ENCODE peak calls at places on chromosomes 4 and X, in eight cellular contexts. One of them, this sample, is unnamed.
A peak's percentile ranks its signal among the peaks of the same experiment; 100 is the strongest.

GRCh38 chrX:23668335-23668734 is 1.0 kb downstream of the PRDX4 start:
- DNase-seq in GM20000: no peak
- DNase-seq in transverse colon: no peak
- DNase-seq in BE2C: no peak
- DNase-seq in astrocyte of the cerebellum: no peak
- DNase-seq in left ventricle myocardium inferior: no peak
- DNase-seq in hepatocyte: no peak
- DNase-seq in epithelial cell of proximal tubule: no peak
- DNase-seq in this sample: no peak

GRCh38 chrX:130047416-130047815 is 62.9 kb downstream of the ELF4 start:
- DNase-seq in GM20000: no peak
- DNase-seq in transverse colon: no peak
- DNase-seq in BE2C: no peak
- DNase-seq in astrocyte of the cerebellum: no peak
- DNase-seq in left ventricle myocardium inferior: no peak
- DNase-seq in hepatocyte: no peak
- DNase-seq in epithelial cell of proximal tubule: no peak
- DNase-seq in this sample: no peak

GRCh38 chr4:41282362-41282761 is 25.6 kb downstream of the UCHL1 start:
- DNase-seq in GM20000: no peak
- DNase-seq in transverse colon: no peak
- DNase-seq in BE2C: no peak
- DNase-seq in astrocyte of the cerebellum: no peak
- DNase-seq in left ventricle myocardium inferior: no peak
- DNase-seq in hepatocyte: no peak
- DNase-seq in epithelial cell of proximal tubule: no peak
- DNase-seq in this sample: no peak

GRCh38 chr4:174420317-174420716 is 102.0 kb downstream of the HPGD start:
- DNase-seq in GM20000: no peak
- DNase-seq in transverse colon: no peak
- DNase-seq in BE2C: no peak
- DNase-seq in astrocyte of the cerebellum: no peak
- DNase-seq in left ventricle myocardium inferior: no peak
- DNase-seq in hepatocyte: no peak
- DNase-seq in epithelial cell of proximal tubule: no peak
- DNase-seq in this sample: no peak

GRCh38 chrX:25004040-25004439 is 11.7 kb downstream of the ARX start:
- DNase-seq in GM20000: no peak
- DNase-seq in transverse colon: no peak
- DNase-seq in BE2C: no peak
- DNase-seq in astrocyte of the cerebellum: no peak
- DNase-seq in left ventricle myocardium inferior: no peak
- DNase-seq in hepatocyte: no peak
- DNase-seq in epithelial cell of proximal tubule: no peak
- DNase-seq in this sample: no peak

GRCh38 chr4:71275004-71275403 is 63.8 kb upstream of the SLC4A4 start:
- DNase-seq in GM20000: no peak
- DNase-seq in transverse colon: no peak
- DNase-seq in BE2C: no peak
- DNase-seq in astrocyte of the cerebellum: no peak
- DNase-seq in left ventricle myocardium inferior: no peak
- DNase-seq in hepatocyte: no peak
- DNase-seq in epithelial cell of proximal tubule: no peak
- DNase-seq in this sample: no peak

GRCh38 chrX:82370978-82371646 is 1137.0 kb upstream of the POU3F4 start:
- DNase-seq in GM20000: no peak
- DNase-seq in transverse colon: no peak
- DNase-seq in BE2C: no peak
- DNase-seq in astrocyte of the cerebellum: no peak
- DNase-seq in left ventricle myocardium inferior: no peak
- DNase-seq in hepatocyte: no peak
- DNase-seq in epithelial cell of proximal tubule: no peak
- DNase-seq in this sample: no peak

GRCh38 chr4:76199664-76200211 is 13.9 kb downstream of the SCARB2 start:
- DNase-seq in GM20000: peak; percentile 59
- DNase-seq in transverse colon: peak; percentile 81
- DNase-seq in BE2C: peak; percentile 36
- DNase-seq in astrocyte of the cerebellum: no peak
- DNase-seq in left ventricle myocardium inferior: peak; percentile 29
- DNase-seq in hepatocyte: no peak
- DNase-seq in epithelial cell of proximal tubule: no peak
- DNase-seq in this sample: peak; percentile 34

GRCh38 chr4:48970471-48970921 is 15.6 kb upstream of the CWH43 start:
- DNase-seq in GM20000: no peak
- DNase-seq in transverse colon: no peak
- DNase-seq in BE2C: no peak
- DNase-seq in astrocyte of the cerebellum: peak; percentile 53
- DNase-seq in left ventricle myocardium inferior: no peak
- DNase-seq in hepatocyte: no peak
- DNase-seq in epithelial cell of proximal tubule: no peak
- DNase-seq in this sample: no peak

GRCh38 chr4:658681-659667 is 15.1 kb downstream of the ATP5ME start:
- DNase-seq in GM20000: no peak
- DNase-seq in transverse colon: no peak
- DNase-seq in BE2C: no peak
- DNase-seq in astrocyte of the cerebellum: no peak
- DNase-seq in left ventricle myocardium inferior: no peak
- DNase-seq in hepatocyte: no peak
- DNase-seq in epithelial cell of proximal tubule: no peak
- DNase-seq in this sample: no peak

GRCh38 chr4:8534601-8535000 is 45.6 kb upstream of the GPR78 start:
- DNase-seq in GM20000: no peak
- DNase-seq in transverse colon: no peak
- DNase-seq in BE2C: no peak
- DNase-seq in astrocyte of the cerebellum: no peak
- DNase-seq in left ventricle myocardium inferior: no peak
- DNase-seq in hepatocyte: no peak
- DNase-seq in epithelial cell of proximal tubule: no peak
- DNase-seq in this sample: no peak

GRCh38 chr4:182916483-182917181 is 554 bp downstream of the DCTD start:
- DNase-seq in GM20000: peak; percentile 41
- DNase-seq in transverse colon: peak; percentile 72
- DNase-seq in BE2C: peak; percentile 53
- DNase-seq in astrocyte of the cerebellum: no peak
- DNase-seq in left ventricle myocardium inferior: peak; percentile 62
- DNase-seq in hepatocyte: peak; percentile 73
- DNase-seq in epithelial cell of proximal tubule: no peak
- DNase-seq in this sample: no peak

GRCh38 chr4:147160908-147161513 is 215.3 kb upstream of the TTC29 start:
- DNase-seq in GM20000: peak; percentile 76
- DNase-seq in transverse colon: no peak
- DNase-seq in BE2C: peak; percentile 49
- DNase-seq in astrocyte of the cerebellum: peak; percentile 37
- DNase-seq in left ventricle myocardium inferior: no peak
- DNase-seq in hepatocyte: peak; percentile 78
- DNase-seq in epithelial cell of proximal tubule: no peak
- DNase-seq in this sample: peak; percentile 72

GRCh38 chr4:26229974-26230373 is 90.8 kb upstream of the RBPJ start:
- DNase-seq in GM20000: no peak
- DNase-seq in transverse colon: no peak
- DNase-seq in BE2C: no peak
- DNase-seq in astrocyte of the cerebellum: no peak
- DNase-seq in left ventricle myocardium inferior: no peak
- DNase-seq in hepatocyte: no peak
- DNase-seq in epithelial cell of proximal tubule: no peak
- DNase-seq in this sample: no peak

GRCh38 chr4:26033389-26033788 is 119.4 kb downstream of the SMIM20 start:
- DNase-seq in GM20000: no peak
- DNase-seq in transverse colon: no peak
- DNase-seq in BE2C: no peak
- DNase-seq in astrocyte of the cerebellum: no peak
- DNase-seq in left ventricle myocardium inferior: no peak
- DNase-seq in hepatocyte: no peak
- DNase-seq in epithelial cell of proximal tubule: no peak
- DNase-seq in this sample: no peak

GRCh38 chr4:153759407-153760226 is at the start of gene RNF175:
- DNase-seq in GM20000: no peak
- DNase-seq in transverse colon: no peak
- DNase-seq in BE2C: peak; percentile 58
- DNase-seq in astrocyte of the cerebellum: no peak
- DNase-seq in left ventricle myocardium inferior: no peak
- DNase-seq in hepatocyte: peak; percentile 40
- DNase-seq in epithelial cell of proximal tubule: no peak
- DNase-seq in this sample: no peak

GRCh38 chr4:14888790-14889189 is 113.5 kb upstream of the CPEB2 start:
- DNase-seq in GM20000: no peak
- DNase-seq in transverse colon: no peak
- DNase-seq in BE2C: no peak
- DNase-seq in astrocyte of the cerebellum: no peak
- DNase-seq in left ventricle myocardium inferior: no peak
- DNase-seq in hepatocyte: no peak
- DNase-seq in epithelial cell of proximal tubule: peak; percentile 80
- DNase-seq in this sample: no peak

GRCh38 chr4:164748375-164748774 is 5.6 kb upstream of the SMIM31 start:
- DNase-seq in GM20000: peak; percentile 59
- DNase-seq in transverse colon: no peak
- DNase-seq in BE2C: no peak
- DNase-seq in astrocyte of the cerebellum: peak; percentile 18
- DNase-seq in left ventricle myocardium inferior: no peak
- DNase-seq in hepatocyte: peak; percentile 40
- DNase-seq in epithelial cell of proximal tubule: no peak
- DNase-seq in this sample: peak; percentile 50

GRCh38 chr4:113179091-113179490 is 129.6 kb downstream of the ANK2 start:
- DNase-seq in GM20000: no peak
- DNase-seq in transverse colon: no peak
- DNase-seq in BE2C: no peak
- DNase-seq in astrocyte of the cerebellum: no peak
- DNase-seq in left ventricle myocardium inferior: no peak
- DNase-seq in hepatocyte: no peak
- DNase-seq in epithelial cell of proximal tubule: no peak
- DNase-seq in this sample: no peak

DNA sequence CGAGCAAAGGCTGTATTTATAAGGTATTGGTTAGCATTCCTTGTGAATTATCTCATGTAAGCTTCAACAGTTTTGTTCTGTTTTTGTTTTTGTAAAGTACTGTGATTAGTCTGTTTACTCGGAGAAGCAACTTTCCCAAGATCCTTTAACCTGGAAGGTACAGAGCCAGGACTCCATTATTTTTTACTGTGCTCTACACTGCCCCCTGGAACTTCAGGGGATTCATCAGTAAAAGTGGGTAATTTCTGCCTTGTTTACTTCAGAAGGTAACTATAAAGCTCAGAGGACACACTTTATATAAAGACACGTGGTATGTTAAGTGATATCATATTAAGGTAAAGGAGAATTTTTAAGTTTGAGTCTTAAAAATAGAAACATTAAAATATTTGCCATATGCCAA is 124.9 kb downstream of the IQCM start:
- DNase-seq in GM20000: no peak
- DNase-seq in transverse colon: no peak
- DNase-seq in BE2C: no peak
- DNase-seq in astrocyte of the cerebellum: no peak
- DNase-seq in left ventricle myocardium inferior: no peak
- DNase-seq in hepatocyte: no peak
- DNase-seq in epithelial cell of proximal tubule: no peak
- DNase-seq in this sample: no peak
- TF ChIP-seq CTCF in GM20000: no peak
- TF ChIP-seq CTCF in transverse colon: no peak
- TF ChIP-seq CTCF in BE2C: peak; percentile 43
- TF ChIP-seq CTCF in astrocyte of the cerebellum: no peak
- TF ChIP-seq CTCF in left ventricle myocardium inferior: no peak
- TF ChIP-seq CTCF in hepatocyte: no peak
- TF ChIP-seq CTCF in epithelial cell of proximal tubule: peak; percentile 56
- TF ChIP-seq CTCF in this sample: no peak

GRCh38 chr4:3744901-3745300 is 21.3 kb upstream of the ADRA2C start:
- DNase-seq in GM20000: no peak
- DNase-seq in transverse colon: no peak
- DNase-seq in BE2C: no peak
- DNase-seq in astrocyte of the cerebellum: no peak
- DNase-seq in left ventricle myocardium inferior: no peak
- DNase-seq in hepatocyte: no peak
- DNase-seq in epithelial cell of proximal tubule: no peak
- DNase-seq in this sample: no peak

GRCh38 chr4:3745886-3746656 is 20.1 kb upstream of the ADRA2C start:
- DNase-seq in GM20000: no peak
- DNase-seq in transverse colon: no peak
- DNase-seq in BE2C: peak; percentile 46
- DNase-seq in astrocyte of the cerebellum: no peak
- DNase-seq in left ventricle myocardium inferior: no peak
- DNase-seq in hepatocyte: no peak
- DNase-seq in epithelial cell of proximal tubule: no peak
- DNase-seq in this sample: no peak

GRCh38 chr4:3749081-3749480 is 17.1 kb upstream of the ADRA2C start:
- DNase-seq in GM20000: no peak
- DNase-seq in transverse colon: no peak
- DNase-seq in BE2C: no peak
- DNase-seq in astrocyte of the cerebellum: no peak
- DNase-seq in left ventricle myocardium inferior: no peak
- DNase-seq in hepatocyte: no peak
- DNase-seq in epithelial cell of proximal tubule: no peak
- DNase-seq in this sample: no peak

GRCh38 chr4:3746701-3747581 is 19.2 kb upstream of the ADRA2C start:
- DNase-seq in GM20000: no peak
- DNase-seq in transverse colon: no peak
- DNase-seq in BE2C: no peak
- DNase-seq in astrocyte of the cerebellum: no peak
- DNase-seq in left ventricle myocardium inferior: no peak
- DNase-seq in hepatocyte: no peak
- DNase-seq in epithelial cell of proximal tubule: no peak
- DNase-seq in this sample: no peak

DNA sequence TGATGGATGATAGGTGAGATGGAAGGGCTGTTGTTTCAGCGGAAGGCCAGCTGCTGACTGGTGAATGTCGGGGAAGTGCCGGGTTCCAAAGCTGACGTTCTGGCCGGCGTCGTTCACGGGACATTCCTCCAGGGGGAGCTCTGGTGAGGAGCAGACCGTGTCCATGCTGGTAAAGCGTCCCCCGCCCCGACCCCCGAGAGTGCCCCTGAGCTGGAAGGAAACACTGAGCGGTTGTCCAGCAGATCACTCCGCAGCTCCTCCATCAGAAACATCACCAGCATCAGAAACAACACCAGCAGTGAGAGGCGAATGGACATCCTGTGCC is 18.6 kb upstream of the ADRA2C start:
- DNase-seq in GM20000: no peak
- DNase-seq in transverse colon: no peak
- DNase-seq in BE2C: peak; percentile 59
- DNase-seq in astrocyte of the cerebellum: no peak
- DNase-seq in left ventricle myocardium inferior: no peak
- DNase-seq in hepatocyte: no peak
- DNase-seq in epithelial cell of proximal tubule: no peak
- DNase-seq in this sample: no peak
- TF ChIP-seq CTCF in GM20000: peak; percentile 14
- TF ChIP-seq CTCF in transverse colon: peak; percentile 9
- TF ChIP-seq CTCF in BE2C: peak; percentile 52
- TF ChIP-seq CTCF in astrocyte of the cerebellum: peak; percentile 21
- TF ChIP-seq CTCF in left ventricle myocardium inferior: peak; percentile 54
- TF ChIP-seq CTCF in hepatocyte: peak; percentile 20
- TF ChIP-seq CTCF in epithelial cell of proximal tubule: no peak
- TF ChIP-seq CTCF in this sample: peak; percentile 47

GRCh38 chr4:128386761-128387599 is 99.4 kb upstream of the PGRMC2 start:
- DNase-seq in GM20000: no peak
- DNase-seq in transverse colon: peak; percentile 79
- DNase-seq in BE2C: peak; percentile 95
- DNase-seq in astrocyte of the cerebellum: peak; percentile 98
- DNase-seq in left ventricle myocardium inferior: peak; percentile 88
- DNase-seq in hepatocyte: peak; percentile 71
- DNase-seq in epithelial cell of proximal tubule: peak; percentile 92
- DNase-seq in this sample: no peak
- TF ChIP-seq CTCF in GM20000: no peak
- TF ChIP-seq CTCF in transverse colon: no peak
- TF ChIP-seq CTCF in BE2C: peak; percentile 17
- TF ChIP-seq CTCF in astrocyte of the cerebellum: no peak
- TF ChIP-seq CTCF in left ventricle myocardium inferior: no peak
- TF ChIP-seq CTCF in hepatocyte: no peak
- TF ChIP-seq CTCF in epithelial cell of proximal tubule: peak; percentile 17
- TF ChIP-seq CTCF in this sample: no peak

GRCh38 chr4:11954093-11954492 is 525.4 kb upstream of the HS3ST1 start:
- DNase-seq in GM20000: no peak
- DNase-seq in transverse colon: peak; percentile 9
- DNase-seq in BE2C: no peak
- DNase-seq in astrocyte of the cerebellum: peak; percentile 1
- DNase-seq in left ventricle myocardium inferior: no peak
- DNase-seq in hepatocyte: peak; percentile 48
- DNase-seq in epithelial cell of proximal tubule: peak; percentile 4
- DNase-seq in this sample: no peak
- TF ChIP-seq CTCF in GM20000: no peak
- TF ChIP-seq CTCF in transverse colon: peak; percentile 43
- TF ChIP-seq CTCF in BE2C: no peak
- TF ChIP-seq CTCF in astrocyte of the cerebellum: peak; percentile 27
- TF ChIP-seq CTCF in left ventricle myocardium inferior: peak; percentile 60
- TF ChIP-seq CTCF in hepatocyte: peak; percentile 46
- TF ChIP-seq CTCF in epithelial cell of proximal tubule: peak; percentile 59
- TF ChIP-seq CTCF in this sample: peak; percentile 20

This sample was measured in GM13977.